ENCODE peak calls at places on chromosomes 6 and 20, in six cellular contexts. K, D, N, F, Q and W are unnamed samples.

GRCh38 chr6:50850223-50850751 is 31.6 kb downstream of the TFAP2B start:
- DNase-seq in K (no peak), N (no peak), Q (no peak), D (peak; percentile 74), F (no peak), W (no peak)

GRCh38 chr20:58609026-58609425 is 42.1 kb upstream of the STX16 start:
- DNase-seq in K (no peak), N (no peak), F (no peak), Q (no peak), D (no peak), W (no peak)

GRCh38 chr20:63292292-63292701 is 689 bp upstream of the COL20A1 start:
- DNase-seq in F (peak; percentile 10), D (no peak), Q (no peak), N (no peak), K (no peak), W (no peak)

GRCh38 chr20:44703183-44703925 is 11.8 kb upstream of the CCN5 start:
- DNase-seq in D (no peak), K (no peak), Q (no peak), N (no peak), F (no peak), W (no peak)

GRCh38 chr20:40617594-40617993 is 71.4 kb downstream of the MAFB start:
- DNase-seq in Q (no peak), F (no peak), N (no peak), D (no peak), K (no peak), W (no peak)

GRCh38 chr20:31608256-31608980 is 3.3 kb downstream of the ID1 start:
- DNase-seq in N (peak; percentile 61), Q (peak; percentile 77), D (peak; percentile 65), F (peak; percentile 82), K (no peak), W (peak; percentile 98)

GRCh38 chr20:60264024-60264709 is 305.9 kb downstream of the CDH26 start:
- DNase-seq in D (no peak), Q (no peak), K (no peak), N (no peak), F (no peak), W (no peak)

GRCh38 chr6:7243188-7243942 is 69.6 kb downstream of the SSR1 start:
- DNase-seq in K (no peak), Q (peak; percentile 62), N (peak; percentile 72), F (no peak), D (peak; percentile 61), W (no peak)

GRCh38 chr20:53656653-53657288 is 63.1 kb upstream of the ZNF217 start:
- DNase-seq in N (no peak), D (no peak), F (no peak), K (no peak), Q (no peak), W (no peak)

GRCh38 chr6:133903855-133904254 is 14.9 kb downstream of the TCF21 start:
- DNase-seq in K (no peak), D (no peak), N (no peak), Q (no peak), F (no peak), W (no peak)

GRCh38 chr6:41111017-41111416 is 38.2 kb downstream of the NFYA start:
- DNase-seq in N (no peak), K (no peak), F (no peak), Q (no peak), D (no peak), W (no peak)

GRCh38 chr6:76682842-76683241 is 610.4 kb upstream of the IMPG1 start:
- DNase-seq in D (no peak), Q (no peak), F (no peak), N (no peak), K (no peak), W (no peak)

GRCh38 chr6:131976545-131977061 is 25.4 kb upstream of the CCN2 start:
- DNase-seq in N (no peak), Q (no peak), K (no peak), F (no peak), D (no peak), W (no peak)

GRCh38 chr6:51515052-51515402 is 572.4 kb downstream of the PKHD1 start:
- DNase-seq in Q (no peak), N (no peak), D (no peak), K (no peak), F (no peak), W (no peak)

GRCh38 chr6:123118811-123119210 is 122.8 kb downstream of the CLVS2 start:
- DNase-seq in K (no peak), D (no peak), Q (no peak), F (no peak), N (no peak), W (no peak)

GRCh38 chr6:154865291-154865690 is 129.8 kb upstream of the TIAM2 start:
- DNase-seq in N (no peak), D (no peak), Q (no peak), F (no peak), K (no peak), W (no peak)

GRCh38 chr6:115896538-115897129 is 164.1 kb downstream of the FRK start:
- DNase-seq in Q (no peak), D (no peak), F (no peak), N (peak; percentile 4), K (peak; percentile 9), W (no peak)

GRCh38 chr6:152185158-152185574 is 377.7 kb downstream of the ESR1 start:
- DNase-seq in F (no peak), Q (no peak), D (no peak), K (peak; percentile 25), N (no peak), W (no peak)

GRCh38 chr6:35691027-35691824 is 2.5 kb upstream of the FKBP5 start:
- DNase-seq in D (peak; percentile 96), Q (peak; percentile 95), F (peak; percentile 93), N (peak; percentile 88), K (no peak), W (no peak)

GRCh38 chr6:32763417-32763816 is at the start of gene HLA-DQB2:
- DNase-seq in K (no peak), N (no peak), Q (no peak), D (no peak), F (no peak), W (no peak)

GRCh38 chr6:17289491-17290106 is 8.4 kb downstream of the RBM24 start:
- DNase-seq in K (no peak), F (peak; percentile 81), Q (peak; percentile 24), N (no peak), D (peak; percentile 32), W (no peak)

GRCh38 chr6:33620158-33620583 is 951 bp upstream of the ITPR3 start:
- DNase-seq in D (peak; percentile 40), K (peak; percentile 60), Q (peak; percentile 34), F (no peak), N (peak; percentile 14), W (no peak)

GRCh38 chr20:32091888-32092346 is 17.6 kb upstream of the TM9SF4 start:
- DNase-seq in N (peak; percentile 81), D (peak; percentile 58), K (peak; percentile 62), Q (peak; percentile 70), F (peak; percentile 78), W (peak; percentile 91)

GRCh38 chr6:53056273-53056672 is 8.9 kb upstream of the FBXO9 start:
- DNase-seq in F (no peak), N (no peak), Q (no peak), D (no peak), K (no peak), W (no peak)

GRCh38 chr20:40706977-40707582 is 18.0 kb upstream of the MAFB start:
- DNase-seq in F (no peak), Q (no peak), D (no peak), N (no peak), K (no peak), W (no peak)

GRCh38 chr6:107479089-107479690 is 10.7 kb upstream of the SOBP start:
- DNase-seq in K (no peak), N (no peak), Q (no peak), D (no peak), F (no peak), W (no peak)

GRCh38 chr6:24991748-24992467 is 56.1 kb upstream of the RIPOR2 start:
- DNase-seq in N (peak; percentile 60), D (no peak), F (no peak), K (peak; percentile 33), Q (peak; percentile 24), W (no peak)

GRCh38 chr6:170583736-170584180 is 679 bp downstream of the PDCD2 start:
- DNase-seq in K (no peak), N (no peak), D (no peak), Q (no peak), F (no peak), W (no peak)

DNA sequence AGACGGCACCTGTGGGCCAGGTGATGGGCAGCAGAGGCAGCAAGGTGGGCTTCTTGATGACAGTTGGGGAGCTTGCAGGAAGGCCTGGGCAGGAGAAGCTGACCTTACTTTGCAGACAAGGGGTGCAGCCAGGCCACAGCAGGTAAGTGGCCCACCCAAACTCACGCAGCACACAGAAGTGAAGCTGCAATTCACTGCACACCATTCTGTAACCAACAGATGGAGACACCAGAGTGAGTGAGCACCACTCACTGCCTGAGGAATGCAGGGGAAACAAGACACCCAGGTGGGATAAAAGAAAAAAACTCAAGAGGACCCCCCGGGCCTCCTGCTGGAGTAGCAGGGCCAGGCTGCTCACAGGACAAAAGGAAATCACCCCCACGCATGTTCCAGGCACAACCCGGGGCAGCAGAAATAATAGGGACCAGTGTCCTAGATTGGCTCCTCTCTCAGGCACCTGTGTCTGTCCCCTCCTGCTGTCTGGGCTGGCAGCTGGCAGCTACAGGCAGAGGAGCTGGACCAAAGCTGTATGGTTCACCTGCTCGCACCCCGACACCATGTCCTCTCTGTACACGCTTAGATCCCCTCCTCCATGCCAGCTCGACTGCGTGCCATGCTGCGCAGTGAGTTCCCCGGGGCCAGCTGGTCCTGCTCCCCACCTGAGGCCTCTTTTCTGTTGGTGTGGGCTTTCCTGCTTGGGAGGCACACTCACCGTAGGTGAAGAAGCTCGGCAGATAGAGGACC is 4.9 kb downstream of the MTCH1 start:
- DNase-seq in Q (no peak), K (no peak), N (no peak), F (no peak), D (no peak), W (no peak)
- TF ChIP-seq CTCF in Q (no peak), K (no peak), N (no peak), F (peak; percentile 19), D (no peak), W (no peak)

GRCh38 chr6:68226460-68226859 is 408.6 kb upstream of the ADGRB3 start:
- DNase-seq in K (no peak), N (peak; percentile 2), D (no peak), F (no peak), Q (no peak), W (no peak)
- TF ChIP-seq CTCF in K (peak; percentile 34), N (no peak), D (no peak), F (no peak), Q (no peak), W (peak; percentile 70)

GRCh38 chr6:158026901-158027589 is 45.4 kb downstream of the SYNJ2 start:
- DNase-seq in Q (no peak), D (no peak), K (no peak), N (no peak), F (no peak), W (no peak)
- TF ChIP-seq CTCF in Q (no peak), D (no peak), K (no peak), N (no peak), F (no peak), W (no peak)

DNA sequence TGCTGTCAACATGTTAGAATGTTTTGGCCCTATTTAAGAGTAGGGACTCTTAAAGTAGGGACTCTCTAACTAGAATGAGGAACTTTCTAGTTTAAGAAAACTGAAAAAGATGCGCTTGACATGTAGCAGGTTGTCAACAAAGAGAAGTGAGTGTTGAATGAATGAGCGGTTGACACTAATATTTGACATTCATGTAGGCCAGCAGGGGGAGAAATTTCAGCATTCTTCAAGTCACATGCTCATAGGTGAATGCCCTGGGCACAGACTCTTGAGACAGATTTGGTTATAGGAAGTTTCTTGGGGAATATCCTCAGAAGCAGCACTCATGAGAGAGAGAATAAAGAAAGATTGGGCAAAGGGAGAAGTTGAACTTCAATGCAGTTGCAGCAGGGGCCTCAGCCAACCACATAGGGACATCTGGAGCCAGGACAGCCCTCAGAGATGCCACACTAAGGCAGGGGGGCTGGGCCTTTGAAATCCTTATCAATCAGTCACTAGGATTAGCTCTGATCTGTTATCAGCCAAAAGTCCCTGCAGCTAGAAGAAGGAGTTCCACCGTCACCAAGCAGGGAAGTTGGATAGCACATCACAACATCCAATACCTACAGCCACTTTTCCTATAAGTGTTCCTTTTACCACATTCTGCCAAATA is 145.1 kb upstream of the FKBP1C start:
- DNase-seq in D (no peak), N (no peak), Q (no peak), F (no peak), K (no peak), W (no peak)
- TF ChIP-seq CTCF in D (no peak), N (no peak), Q (no peak), F (no peak), K (peak; percentile 33), W (peak; percentile 57)